ENCODE peak calls at places on chromosomes 2 and 18, in four cellular contexts. E is HepG2, O is HEK293T, M is GM12878. C is an unnamed sample.

GRCh38 chr2:208195477-208195876 is 5.6 kb upstream of the C2orf80 start:
- DNase-seq in E (no peak), O (no peak), M (no peak), C (no peak)

GRCh38 chr18:48719988-48720654 is 181.3 kb downstream of the CTIF start:
- DNase-seq in E (no peak), O (no peak), M (no peak), C (peak; percentile 61)

GRCh38 chr2:136764397-136765255 is 719 bp upstream of the THSD7B start:
- DNase-seq in E (no peak), O (no peak), M (no peak), C (no peak)

GRCh38 chr2:226184940-226185575 is 614.6 kb downstream of the IRS1 start:
- DNase-seq in E (no peak), O (no peak), M (no peak), C (no peak)

GRCh38 chr2:69151974-69152373 is 139.0 kb downstream of the ANTXR1 start:
- DNase-seq in E (no peak), O (no peak), M (no peak), C (no peak)

GRCh38 chr18:76281565-76281964 is 213.5 kb downstream of the ZNF516 start:
- DNase-seq in E (no peak), O (no peak), M (no peak), C (no peak)

GRCh38 chr18:57698571-57699276 is 77.1 kb upstream of the NARS1 start:
- DNase-seq in E (no peak), O (no peak), M (no peak), C (no peak)

GRCh38 chr2:228118940-228119339 is 62.5 kb downstream of the SPHKAP start:
- DNase-seq in E (no peak), O (no peak), M (no peak), C (no peak)

GRCh38 chr2:144517825-144518699 is 1.9 kb downstream of the ZEB2 start:
- DNase-seq in E (no peak), O (no peak), M (no peak), C (no peak)

GRCh38 chr2:33215299-33215698 is 261.1 kb upstream of the RASGRP3 start:
- DNase-seq in E (no peak), O (no peak), M (no peak), C (no peak)

GRCh38 chr18:58682429-58683069 is 11.3 kb downstream of the MALT1 start:
- DNase-seq in E (peak; percentile 68), O (peak; percentile 13), M (no peak), C (no peak)

GRCh38 chr18:1463981-1464380 is 559.3 kb downstream of the ADCYAP1 start:
- DNase-seq in E (no peak), O (no peak), M (no peak), C (no peak)

GRCh38 chr18:54802686-54803395 is 25.4 kb upstream of the RAB27B start:
- DNase-seq in E (no peak), O (no peak), M (no peak), C (no peak)

GRCh38 chr18:54807303-54807702 is 21.0 kb upstream of the RAB27B start:
- DNase-seq in E (no peak), O (no peak), M (no peak), C (no peak)

GRCh38 chr18:54802178-54802577 is 26.1 kb upstream of the RAB27B start:
- DNase-seq in E (peak; percentile 3), O (no peak), M (no peak), C (no peak)

GRCh38 chr18:54806526-54806925 is 21.8 kb upstream of the RAB27B start:
- DNase-seq in E (no peak), O (no peak), M (no peak), C (no peak)

GRCh38 chr18:54805571-54806334 is 22.5 kb upstream of the RAB27B start:
- DNase-seq in E (peak; percentile 2), O (no peak), M (no peak), C (peak; percentile 81)
- TF ChIP-seq FOXK2 in E (no peak), O (no peak), M (no peak), C (no peak)

GRCh38 chr2:220166616-220167015 is 539.2 kb downstream of the SLC4A3 start:
- DNase-seq in E (no peak), O (no peak), M (no peak), C (no peak)

GRCh38 chr2:220165401-220165800 is 538.0 kb downstream of the SLC4A3 start:
- DNase-seq in E (no peak), O (no peak), M (no peak), C (no peak)

GRCh38 chr2:220162320-220162719 is 534.9 kb downstream of the SLC4A3 start:
- DNase-seq in E (no peak), O (no peak), M (no peak), C (no peak)

GRCh38 chr2:220163486-220163885 is 536.1 kb downstream of the SLC4A3 start:
- DNase-seq in E (no peak), O (no peak), M (no peak), C (no peak)

DNA sequence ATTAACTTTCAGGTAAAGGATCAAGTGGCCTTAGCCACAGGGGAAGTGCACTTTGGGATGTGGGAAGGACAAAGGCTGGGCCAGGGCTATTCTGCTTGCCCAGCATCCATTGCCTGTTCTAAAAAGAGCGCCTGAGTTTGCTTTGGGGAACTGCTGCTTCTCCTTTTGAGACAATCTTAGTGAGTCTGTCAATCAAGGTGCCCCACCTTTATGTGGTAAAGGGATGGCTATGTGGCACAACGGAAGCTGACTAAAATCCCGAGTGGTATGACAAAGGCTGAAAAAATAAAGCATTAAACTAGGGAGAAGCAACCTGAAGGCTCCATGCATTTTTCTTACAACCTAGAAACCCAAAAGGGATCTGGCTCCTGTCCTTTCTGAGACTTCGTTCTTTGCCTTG is 540.5 kb downstream of the SLC4A3 start:
- DNase-seq in E (no peak), O (no peak), M (no peak), C (no peak)
- TF ChIP-seq FOXK2 in E (no peak), O (no peak), M (no peak), C (no peak)

GRCh38 chr2:118176601-118177000 is 88.3 kb downstream of the INSIG2 start:
- DNase-seq in E (no peak), O (no peak), M (no peak), C (no peak)
- TF ChIP-seq FOXK2 in E (no peak), O (no peak), M (no peak), C (no peak)

DNA sequence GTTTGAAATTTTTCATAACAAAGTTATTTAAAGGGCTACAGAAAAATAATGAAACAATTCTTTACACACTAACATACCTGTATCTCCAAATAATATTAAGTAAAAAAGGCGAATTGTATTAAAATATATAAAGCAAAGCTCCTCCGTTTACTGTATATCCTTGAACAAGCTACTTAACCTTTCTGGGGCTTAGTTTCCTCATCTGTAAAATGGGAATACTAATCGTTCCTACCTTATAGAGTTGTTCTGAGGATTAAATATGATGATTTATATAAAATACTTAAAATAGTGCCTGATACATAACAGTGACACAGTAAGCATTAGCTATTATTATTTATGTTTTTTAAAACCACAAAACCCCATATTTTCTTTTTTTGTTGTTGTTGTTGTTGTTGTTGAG is 13.3 kb downstream of the SLC25A12 start:
- DNase-seq in E (no peak), O (no peak), M (no peak), C (no peak)
- TF ChIP-seq FOXK2 in E (no peak), O (no peak), M (no peak), C (no peak)

GRCh38 chr2:240919786-240920782 is 13.9 kb downstream of the CROCC2 start:
- DNase-seq in E (no peak), O (no peak), M (no peak), C (no peak)

GRCh38 chr2:240918258-240919091 is 12.3 kb downstream of the CROCC2 start:
- DNase-seq in E (no peak), O (no peak), M (no peak), C (no peak)

GRCh38 chr2:240917684-240918257 is 11.6 kb downstream of the CROCC2 start:
- DNase-seq in E (no peak), O (no peak), M (no peak), C (no peak)

GRCh38 chr2:240920783-240921231 is 14.7 kb downstream of the CROCC2 start:
- DNase-seq in E (no peak), O (no peak), M (no peak), C (no peak)

GRCh38 chr2:240919161-240919781 is 13.1 kb downstream of the CROCC2 start:
- DNase-seq in E (no peak), O (no peak), M (no peak), C (no peak)
- TF ChIP-seq FOXK2 in E (no peak), O (no peak), M (no peak), C (no peak)

GRCh38 chr2:46009315-46009714 is 287.9 kb upstream of the EPAS1 start:
- DNase-seq in E (no peak), O (no peak), M (no peak), C (no peak)

GRCh38 chr2:46012618-46013240 is 284.5 kb upstream of the EPAS1 start:
- DNase-seq in E (no peak), O (no peak), M (no peak), C (no peak)

GRCh38 chr2:46010223-46010924 is 286.8 kb upstream of the EPAS1 start:
- DNase-seq in E (no peak), O (no peak), M (no peak), C (no peak)

GRCh38 chr2:46009772-46010171 is 287.4 kb upstream of the EPAS1 start:
- DNase-seq in E (no peak), O (no peak), M (no peak), C (no peak)

GRCh38 chr2:46010925-46011490 is 286.2 kb upstream of the EPAS1 start:
- DNase-seq in E (peak; percentile 47), O (peak; percentile 23), M (no peak), C (no peak)
- TF ChIP-seq FOXK2 in E (no peak), O (no peak), M (no peak), C (no peak)

GRCh38 chr2:8558096-8558495 is 123.8 kb upstream of the ID2 start:
- DNase-seq in E (no peak), O (no peak), M (no peak), C (no peak)
- TF ChIP-seq FOXK2 in E (no peak), O (no peak), M (no peak), C (no peak)

GRCh38 chr2:232880764-232881351 is 10.8 kb downstream of the SNORC start:
- DNase-seq in E (no peak), O (no peak), M (no peak), C (no peak)
- TF ChIP-seq FOXK2 in E (no peak), O (no peak), M (no peak), C (no peak)

GRCh38 chr2:70460333-70460732 is 93.3 kb downstream of the TGFA start:
- DNase-seq in E (no peak), O (no peak), M (no peak), C (no peak)
- TF ChIP-seq FOXK2 in E (no peak), O (no peak), M (no peak), C (no peak)

C was measured in K562.